ENCODE peak calls at places on chromosomes 13 and 19, in seven cellular contexts. G is hepatic stellate cell; F is astrocyte of the cerebellum; A is posterior cingulate gyrus; P is GM10248; K is stimulated activated CD4-positive, alpha-beta T cell treated with anti-CD3 and anti-CD28 coated beads, Interleukin-12 subunit alpha, Interleukin-12 subunit beta, amount 100 ng/mL, for 48 hours; Y is DMS153. C is an unnamed sample.

GRCh38 chr13:27619711-27620376 is 485 bp downstream of the LNX2 start:
- DNase-seq in P (peak), A (no peak), F (no peak), G (peak), K (peak), Y (no peak), C (peak)

GRCh38 chr13:30832845-30833332 is 73.2 kb upstream of the MEDAG start:
- DNase-seq in Y (peak), K (no peak), G (no peak), A (peak), P (peak), F (no peak), C (peak)

GRCh38 chr13:78045916-78046315 is 127.3 kb upstream of the EDNRB start:
- DNase-seq in A (no peak), F (no peak), G (no peak), K (no peak), P (no peak), Y (no peak), C (no peak)

GRCh38 chr13:32443111-32443510 is 15.2 kb upstream of the N4BP2L1 start:
- DNase-seq in Y (peak), G (peak), K (no peak), A (no peak), P (peak), F (no peak), C (peak)

GRCh38 chr13:112703935-112704633 is 14.2 kb downstream of the ATP11A start:
- DNase-seq in A (peak), P (no peak), K (no peak), G (no peak), F (no peak), Y (no peak), C (no peak)

GRCh38 chr13:20197361-20197834 is 4.7 kb upstream of the GJB2 start:
- DNase-seq in K (no peak), P (peak), G (peak), Y (peak), A (no peak), F (peak), C (peak)

GRCh38 chr13:42271337-42272114 is 426 bp upstream of the AKAP11 start:
- DNase-seq in A (peak), G (peak), Y (peak), K (peak), F (peak), P (peak), C (peak)

GRCh38 chr13:75579529-75579928 is 29.9 kb downstream of the UCHL3 start:
- DNase-seq in A (no peak), Y (no peak), P (no peak), K (no peak), G (no peak), F (no peak), C (no peak)

GRCh38 chr13:46386996-46387851 is at the start of gene RUBCNL:
- DNase-seq in F (no peak), A (peak), K (peak), P (peak), G (peak), Y (no peak), C (no peak)

GRCh38 chr19:17263712-17264640 is 569 bp downstream of the USHBP1 start:
- DNase-seq in F (no peak), K (no peak), G (no peak), A (no peak), P (no peak), Y (no peak), C (no peak)

GRCh38 chr19:47726467-47726866 is 13.2 kb downstream of the EHD2 start:
- DNase-seq in K (no peak), P (no peak), A (no peak), Y (no peak), F (no peak), G (no peak), C (no peak)

GRCh38 chr19:44142014-44142523 is 715 bp downstream of the ZNF234 start:
- DNase-seq in K (peak), F (no peak), P (no peak), A (no peak), Y (no peak), G (peak), C (no peak)

GRCh38 chr13:99982021-99982740 is 597 bp downstream of the ZIC2 start:
- DNase-seq in A (peak), Y (no peak), G (no peak), F (no peak), K (no peak), P (no peak), C (peak)

GRCh38 chr13:102089177-102089576 is 312.7 kb downstream of the FGF14 start:
- DNase-seq in G (no peak), K (no peak), Y (peak), P (no peak), F (no peak), A (no peak), C (peak)

GRCh38 chr13:109166807-109167206 is 537.4 kb downstream of the MYO16 start:
- DNase-seq in P (no peak), G (no peak), F (no peak), Y (no peak), K (no peak), A (no peak), C (no peak)

GRCh38 chr19:51548213-51548651 is 16.8 kb upstream of the SIGLEC6 start:
- DNase-seq in Y (no peak), P (no peak), A (no peak), F (no peak), G (no peak), K (no peak), C (no peak)

C was measured in HT-29.